ENCODE peak calls at places on chromosomes 5 and 9, in six cellular contexts. V is H1, N is A549, D is HepG2, P is K562, Z is transverse colon. L is an unnamed sample.
A peak's percentile ranks its signal among the peaks of the same experiment; 100 is the strongest.

GRCh38 chr9:84254972-84255371 is 85.6 kb downstream of the SLC28A3 start:
- DNase-seq in V (no peak), N (no peak), D (no peak), P (no peak), Z (peak; percentile 18), L (no peak)

GRCh38 chr5:72244862-72245371 is 75.1 kb downstream of the MRPS27 start:
- DNase-seq in V (no peak), N (peak; percentile 19), D (peak; percentile 54), P (peak; percentile 75), Z (no peak), L (no peak)

GRCh38 chr5:145220491-145220890 is 614.7 kb downstream of the PRELID2 start:
- DNase-seq in V (no peak), N (no peak), D (no peak), P (no peak), Z (no peak), L (no peak)

GRCh38 chr9:81427870-81428269 is 261.5 kb downstream of the TLE1 start:
- DNase-seq in V (no peak), N (no peak), D (no peak), P (no peak), Z (no peak), L (no peak)

GRCh38 chr5:179407191-179408175 is 62.2 kb upstream of the ADAMTS2 start:
- DNase-seq in V (peak; percentile 27), N (no peak), D (no peak), P (no peak), Z (no peak), L (no peak)

GRCh38 chr5:584846-585245 is 27.3 kb upstream of the CEP72 start:
- DNase-seq in V (no peak), N (no peak), D (no peak), P (no peak), Z (no peak), L (no peak)

GRCh38 chr5:171596391-171596878 is 177.0 kb downstream of the FGF18 start:
- DNase-seq in V (peak; percentile 63), N (no peak), D (no peak), P (no peak), Z (no peak), L (peak; percentile 26)

GRCh38 chr5:159786901-159787691 is 129.2 kb upstream of the ADRA1B start:
- DNase-seq in V (no peak), N (no peak), D (no peak), P (no peak), Z (peak; percentile 19), L (peak; percentile 58)

GRCh38 chr9:90219548-90220118 is 423.0 kb downstream of the DIRAS2 start:
- DNase-seq in V (peak; percentile 83), N (peak; percentile 28), D (peak; percentile 6), P (peak; percentile 10), Z (peak; percentile 41), L (no peak)

GRCh38 chr5:138654281-138654867 is 79.2 kb upstream of the HSPA9 start:
- DNase-seq in V (no peak), N (no peak), D (no peak), P (peak; percentile 42), Z (no peak), L (no peak)

GRCh38 chr5:113340537-113340936 is 94.3 kb downstream of the TSSK1B start:
- DNase-seq in V (no peak), N (no peak), D (no peak), P (no peak), Z (no peak), L (no peak)

GRCh38 chr5:79938468-79938867 is 52.6 kb downstream of the MTX3 start:
- DNase-seq in V (no peak), N (no peak), D (no peak), P (no peak), Z (no peak), L (no peak)

GRCh38 chr5:123810253-123810652 is 298.3 kb downstream of the CSNK1G3 start:
- DNase-seq in V (no peak), N (no peak), D (peak; percentile 78), P (no peak), Z (peak; percentile 24), L (no peak)

GRCh38 chr9:6827370-6827949 is 69.7 kb downstream of the KDM4C start:
- DNase-seq in V (peak; percentile 63), N (peak; percentile 51), D (peak; percentile 71), P (peak; percentile 60), Z (no peak), L (no peak)

GRCh38 chr9:134966697-134967546 is 49.2 kb upstream of the FCN1 start:
- DNase-seq in V (no peak), N (no peak), D (no peak), P (no peak), Z (no peak), L (no peak)

GRCh38 chr5:127333463-127333862 is 42.9 kb downstream of the MEGF10 start:
- DNase-seq in V (no peak), N (no peak), D (no peak), P (no peak), Z (no peak), L (no peak)

GRCh38 chr5:157546456-157547100 is 29.0 kb downstream of the ADAM19 start:
- DNase-seq in V (no peak), N (no peak), D (no peak), P (no peak), Z (no peak), L (no peak)

GRCh38 chr5:75051217-75051751 is 1.1 kb downstream of the GCNT4 start:
- DNase-seq in V (no peak), N (no peak), D (no peak), P (no peak), Z (peak; percentile 74), L (no peak)

DNA sequence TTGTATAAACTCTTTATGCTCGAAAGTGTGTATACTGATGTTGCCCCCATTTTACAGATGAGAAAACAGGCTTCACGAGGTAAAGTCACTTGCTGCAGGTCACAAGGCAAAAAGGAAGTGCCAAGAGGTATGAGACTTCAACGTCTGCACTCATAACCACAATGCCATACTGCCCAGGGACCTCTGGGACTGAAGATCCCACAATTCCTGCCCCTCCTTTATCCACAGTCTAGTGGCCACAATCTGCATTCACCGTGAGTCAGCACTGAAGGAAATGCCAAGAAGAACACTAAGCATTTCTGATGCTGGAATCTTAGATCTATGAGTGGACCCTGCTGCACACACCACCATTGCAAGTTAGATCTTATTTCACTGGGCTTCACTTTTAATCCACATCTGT is 37.3 kb downstream of the MED27 start:
- DNase-seq in V (no peak), N (peak; percentile 36), D (no peak), P (peak; percentile 33), Z (no peak), L (no peak)
- TF ChIP-seq EP300 in V (no peak), N (no peak), D (no peak), P (no peak), Z (no peak), L (no peak)

GRCh38 chr5:58759745-58760144 is 176.9 kb downstream of the RAB3C start:
- DNase-seq in V (no peak), N (no peak), D (no peak), P (no peak), Z (no peak), L (no peak)

GRCh38 chr5:58761418-58761817 is 178.5 kb downstream of the RAB3C start:
- DNase-seq in V (no peak), N (no peak), D (no peak), P (no peak), Z (no peak), L (no peak)

GRCh38 chr5:58763390-58763789 is 180.5 kb downstream of the RAB3C start:
- DNase-seq in V (no peak), N (no peak), D (no peak), P (no peak), Z (no peak), L (no peak)

GRCh38 chr5:58765058-58765457 is 182.2 kb downstream of the RAB3C start:
- DNase-seq in V (no peak), N (no peak), D (no peak), P (no peak), Z (no peak), L (no peak)

GRCh38 chr5:58764199-58764598 is 181.3 kb downstream of the RAB3C start:
- DNase-seq in V (no peak), N (no peak), D (no peak), P (no peak), Z (no peak), L (no peak)
- H3K27ac ChIP-seq in V (no peak overlapping the region), N (no peak overlapping the region), D (no peak overlapping the region), P (no peak overlapping the region), Z (no peak overlapping the region), L (no peak overlapping the region)

DNA sequence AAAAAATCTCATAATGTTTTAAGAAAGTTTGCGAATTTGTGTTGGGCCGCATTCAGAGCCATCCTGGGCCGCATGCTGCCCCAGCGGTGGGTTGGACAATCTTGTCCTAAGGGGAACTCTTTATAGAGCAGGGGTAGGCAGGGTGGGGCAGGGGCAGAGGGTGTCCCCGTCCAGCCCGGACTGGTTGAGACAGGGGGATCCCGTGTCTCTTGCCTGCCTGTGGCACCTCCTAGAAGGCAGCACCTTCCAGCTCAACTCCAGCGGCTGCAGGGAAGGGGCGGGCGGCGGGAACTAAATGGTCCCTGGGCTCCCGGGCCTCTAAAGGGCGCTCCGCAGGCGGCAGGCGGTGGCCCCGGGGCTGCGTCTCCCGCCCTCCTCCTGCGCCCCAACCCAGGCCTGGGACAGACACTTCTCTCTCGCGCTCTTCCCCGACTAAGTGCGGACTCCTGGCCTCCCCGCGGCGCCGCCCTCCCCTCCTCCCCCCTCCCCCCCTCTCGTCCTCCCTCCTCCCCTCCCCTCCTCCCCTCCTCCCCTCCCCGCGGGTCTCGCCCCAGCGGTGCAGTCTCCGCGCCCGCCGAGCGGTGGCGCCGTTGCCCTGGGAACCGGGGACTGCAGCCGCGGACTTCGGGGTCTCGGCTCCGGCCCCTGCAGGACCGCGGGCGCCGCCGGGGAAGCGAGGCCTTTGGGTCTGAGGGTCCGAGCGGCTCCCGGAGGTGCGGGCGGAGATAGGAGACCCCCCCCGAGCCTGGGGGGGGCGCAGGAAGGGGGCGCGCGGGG is 132.6 kb downstream of the MRPL36 start:
- DNase-seq in V (peak; percentile 96), N (peak; percentile 58), D (no peak), P (peak; percentile 69), Z (peak; percentile 37), L (peak; percentile 44)
- H3K4me3 ChIP-seq in V (peak overlapping the region; percentile 41), N (peak overlapping the region; percentile 41), D (no peak overlapping the region), P (no peak overlapping the region), Z (no peak overlapping the region), L (no peak overlapping the region)

GRCh38 chr9:132977626-132978450 is 656 bp upstream of the GFI1B start:
- DNase-seq in V (peak; percentile 90), N (peak; percentile 83), D (peak; percentile 76), P (peak; percentile 93), Z (peak; percentile 81), L (no peak)

GRCh38 chr9:132982508-132982907 is 4.0 kb downstream of the GFI1B start:
- DNase-seq in V (no peak), N (no peak), D (no peak), P (peak; percentile 52), Z (no peak), L (no peak)

GRCh38 chr9:132973713-132974112 is 4.8 kb upstream of the GFI1B start:
- DNase-seq in V (no peak), N (peak; percentile 45), D (no peak), P (peak; percentile 71), Z (no peak), L (no peak)

GRCh38 chr9:132976571-132976970 is 1.9 kb upstream of the GFI1B start:
- DNase-seq in V (no peak), N (no peak), D (no peak), P (no peak), Z (no peak), L (no peak)

DNA sequence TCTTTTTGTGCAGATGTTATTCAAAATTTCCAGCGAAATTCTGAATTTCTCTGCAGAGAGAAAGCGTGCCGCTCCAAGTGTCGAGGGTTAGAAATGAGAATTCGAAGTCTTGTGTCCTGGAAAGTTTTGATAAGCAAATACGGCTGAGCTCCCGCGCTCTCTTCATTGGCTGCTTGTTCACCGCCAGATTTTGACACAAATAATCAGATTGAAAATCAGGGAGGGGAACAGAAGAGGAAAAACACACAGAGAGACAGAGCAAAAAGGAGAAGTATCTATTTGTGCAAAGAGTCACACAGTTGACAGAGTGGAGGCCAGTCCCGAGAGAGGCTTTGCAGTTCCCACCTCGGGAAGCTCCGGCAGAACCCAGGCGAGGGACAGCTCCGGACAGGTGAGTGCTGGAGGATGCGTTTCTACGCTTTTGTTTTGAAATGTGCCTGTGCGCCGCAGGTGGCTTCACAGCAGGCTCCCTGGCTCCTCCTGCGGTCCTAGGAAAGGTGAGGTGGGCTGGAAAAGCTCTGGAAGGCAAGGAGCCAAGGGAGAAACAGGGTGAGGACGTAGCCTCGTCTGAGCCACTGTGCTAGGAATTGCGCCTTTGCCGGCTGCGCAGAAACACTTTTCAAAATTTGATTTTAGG is at the start of gene GFI1B:
- DNase-seq in V (no peak), N (no peak), D (no peak), P (peak; percentile 90), Z (no peak), L (no peak)
- TF ChIP-seq EP300 in V (no peak), N (no peak), D (no peak), P (peak; percentile 49), Z (no peak), L (no peak)